ENCODE peak calls at places on chromosomes 12 and 14, in five cellular contexts. X, W, T, J and Z are unnamed samples.

GRCh38 chr12:30358113-30358512 is 337.6 kb downstream of the IPO8 start:
- DNase-seq in X (no peak), W (no peak), T (no peak), J (no peak), Z (no peak)

GRCh38 chr14:61296707-61297502 is 15.8 kb upstream of the TMEM30B start:
- DNase-seq in X (no peak), W (no peak), T (no peak), J (peak), Z (no peak)

GRCh38 chr14:93114068-93114710 is 1.5 kb downstream of the ITPK1 start:
- DNase-seq in X (no peak), W (no peak), T (no peak), J (no peak), Z (no peak)

GRCh38 chr12:6833189-6833890 is 5.1 kb downstream of the P3H3 start:
- DNase-seq in X (no peak), W (no peak), T (no peak), J (no peak), Z (no peak)

GRCh38 chr14:105529506-105530445 is 3.4 kb downstream of the TMEM121 start:
- DNase-seq in X (no peak), W (peak), T (no peak), J (no peak), Z (no peak)

GRCh38 chr14:36315159-36315853 is 5.1 kb downstream of the MBIP start:
- DNase-seq in X (no peak), W (peak), T (no peak), J (no peak), Z (no peak)

GRCh38 chr14:94423465-94424056 is 29.0 kb downstream of the SERPINA11 start:
- DNase-seq in X (no peak), W (peak), T (peak), J (peak), Z (peak)

GRCh38 chr12:57229041-57229633 is 374 bp upstream of the SHMT2 start:
- DNase-seq in X (no peak), W (no peak), T (no peak), J (no peak), Z (no peak)

GRCh38 chr12:57864811-57865751 is 18.6 kb upstream of the CTDSP2 start:
- DNase-seq in X (peak), W (peak), T (peak), J (peak), Z (peak)

GRCh38 chr12:107593713-107594381 is 91.8 kb upstream of the PWP1 start:
- DNase-seq in X (no peak), W (no peak), T (no peak), J (no peak), Z (no peak)

GRCh38 chr12:106239241-106239950 is 8.4 kb downstream of the CKAP4 start:
- DNase-seq in X (no peak), W (no peak), T (no peak), J (no peak), Z (no peak)